ENCODE peak calls at places on chromosomes 3 and 15, in seven cellular contexts. N, R, M, J, B, D and X are unnamed samples.
A peak's percentile ranks its signal among the peaks of the same experiment; 100 is the strongest.

GRCh38 chr3:139870000-139870675 is 64.8 kb upstream of the CLSTN2 start:
- DNase-seq in J (no peak), M (no peak), B (no peak), D (no peak), N (no peak), R (no peak), X (no peak)

GRCh38 chr15:65655026-65655425 is 33.3 kb downstream of the SLC24A1 start:
- DNase-seq in B (no peak), R (no peak), N (no peak), J (no peak), M (no peak), D (no peak), X (no peak)

GRCh38 chr3:148149556-148149955 is 548.1 kb upstream of the AGTR1 start:
- DNase-seq in D (no peak), N (no peak), J (no peak), M (no peak), B (no peak), R (no peak), X (no peak)

GRCh38 chr15:60358935-60359672 is 38.7 kb downstream of the ANXA2 start:
- DNase-seq in R (no peak), D (no peak), J (no peak), N (no peak), B (no peak), M (no peak), X (no peak)

GRCh38 chr3:141795311-141795710 is 32.1 kb downstream of the GRK7 start:
- DNase-seq in R (no peak), M (no peak), D (no peak), N (peak; percentile 16), J (no peak), B (peak; percentile 46), X (no peak)

GRCh38 chr3:84946240-84946639 is 12.5 kb upstream of the CADM2 start:
- DNase-seq in N (no peak), M (no peak), R (no peak), B (no peak), J (no peak), D (no peak), X (no peak)

GRCh38 chr3:31421280-31422048 is 111.3 kb upstream of the STT3B start:
- DNase-seq in N (no peak), J (no peak), R (no peak), M (no peak), D (no peak), B (no peak), X (no peak)

GRCh38 chr3:124260206-124260915 is 268.4 kb upstream of the ROPN1 start:
- DNase-seq in B (no peak), M (no peak), D (no peak), N (no peak), R (no peak), J (no peak), X (no peak)

GRCh38 chr3:159904911-159905310 is 83.7 kb upstream of the IL12A start:
- DNase-seq in J (no peak), N (no peak), D (no peak), R (no peak), M (no peak), B (no peak), X (no peak)

GRCh38 chr15:63052128-63052826 is 9.7 kb downstream of the TPM1 start:
- DNase-seq in M (no peak), B (no peak), D (no peak), N (no peak), R (no peak), J (no peak), X (no peak)

GRCh38 chr3:141286856-141287255 is 55.2 kb downstream of the PXYLP1 start:
- DNase-seq in D (no peak), J (no peak), N (no peak), R (no peak), M (no peak), B (no peak), X (no peak)

GRCh38 chr3:156218353-156218744 is 98.0 kb downstream of the KCNAB1 start:
- DNase-seq in B (no peak), N (no peak), D (no peak), M (no peak), J (no peak), R (no peak), X (no peak)

GRCh38 chr15:77825143-77825542 is 192.4 kb upstream of the LINGO1 start:
- DNase-seq in R (peak; percentile 7), B (no peak), M (peak; percentile 10), N (no peak), J (no peak), D (no peak), X (peak; percentile 12)